ENCODE peak calls at places on chromosome 10, in five cellular contexts. P, M, R, V and Z are unnamed samples.

GRCh38 chr10:69385454-69386350 is 31.0 kb downstream of the TACR2 start:
- DNase-seq in R (no peak), P (no peak), V (no peak), M (no peak), Z (no peak)

GRCh38 chr10:124200011-124200410 is 106.6 kb upstream of the CHST15 start:
- DNase-seq in V (no peak), M (no peak), R (no peak), P (no peak), Z (no peak)

GRCh38 chr10:117133273-117134083 is 4.6 kb downstream of the VAX1 start:
- DNase-seq in V (no peak), R (no peak), M (no peak), P (no peak), Z (no peak)

GRCh38 chr10:109743141-109744120 is 179.9 kb downstream of the XPNPEP1 start:
- DNase-seq in R (no peak), V (no peak), P (no peak), M (no peak), Z (no peak)

GRCh38 chr10:93337309-93337721 is 144.8 kb downstream of the MYOF start:
- DNase-seq in V (no peak), M (no peak), R (no peak), P (no peak), Z (no peak)

GRCh38 chr10:132388901-132389630 is 7.9 kb upstream of the PWWP2B start:
- DNase-seq in R (peak; percentile 83), M (no peak), V (no peak), P (no peak), Z (no peak)

GRCh38 chr10:99345350-99345749 is 16.2 kb downstream of the CNNM1 start:
- DNase-seq in R (no peak), P (no peak), M (no peak), V (no peak), Z (no peak)

GRCh38 chr10:15824498-15824897 is 35.8 kb downstream of the MINDY3 start:
- DNase-seq in P (no peak), M (no peak), R (no peak), V (peak; percentile 58), Z (no peak)

GRCh38 chr10:14056545-14057332 is 274.0 kb downstream of the FRMD4A start:
- DNase-seq in P (no peak), M (peak; percentile 86), V (peak; percentile 19), R (no peak), Z (no peak)

GRCh38 chr10:77801474-77802238 is 124.9 kb downstream of the DLG5 start:
- DNase-seq in V (no peak), P (no peak), R (no peak), M (no peak), Z (no peak)

GRCh38 chr10:58867683-58868082 is 308.8 kb upstream of the PHYHIPL start:
- DNase-seq in V (no peak), M (no peak), R (no peak), P (no peak), Z (no peak)

GRCh38 chr10:91590142-91590903 is 42.5 kb downstream of the PPP1R3C start:
- DNase-seq in P (no peak), V (peak; percentile 88), R (peak; percentile 75), M (peak; percentile 84), Z (no peak)

GRCh38 chr10:66782144-66782543 is 143.7 kb upstream of the LRRTM3 start:
- DNase-seq in M (no peak), V (no peak), R (no peak), P (no peak), Z (no peak)

GRCh38 chr10:44857363-44858016 is 53.6 kb upstream of the TMEM72 start:
- DNase-seq in P (no peak), M (peak; percentile 54), R (peak; percentile 48), V (peak; percentile 40), Z (peak; percentile 56)

GRCh38 chr10:132493756-132494290 is 43.8 kb upstream of the INPP5A start:
- DNase-seq in R (no peak), M (no peak), V (no peak), P (no peak), Z (no peak)

GRCh38 chr10:11515596-11516418 is 95.6 kb downstream of the USP6NL start:
- DNase-seq in V (peak; percentile 70), P (peak; percentile 54), R (no peak), M (peak; percentile 32), Z (no peak)

GRCh38 chr10:87861953-87862643 is 1.2 kb downstream of the KLLN start:
- DNase-seq in P (peak; percentile 98), V (peak; percentile 93), M (peak; percentile 97), R (peak; percentile 98), Z (peak; percentile 98)

GRCh38 chr10:107144490-107144889 is 20.0 kb downstream of the SORCS1 start:
- DNase-seq in M (no peak), R (no peak), V (no peak), P (no peak), Z (no peak)

GRCh38 chr10:85105614-85106013 is 777.2 kb downstream of the CCSER2 start:
- DNase-seq in M (no peak), P (peak; percentile 6), R (no peak), V (no peak), Z (no peak)

GRCh38 chr10:74006269-74006668 is 8.4 kb downstream of the VCL start:
- DNase-seq in R (no peak), V (no peak), P (no peak), M (no peak), Z (no peak)

GRCh38 chr10:50417906-50418697 is 166.8 kb upstream of the ASAH2 start:
- DNase-seq in P (peak; percentile 86), M (peak; percentile 46), V (peak; percentile 79), R (peak; percentile 23), Z (peak; percentile 86)
- H3K27ac ChIP-seq in P (peak overlapping the region; percentile 74), M (peak overlapping the region; percentile 59), V (peak overlapping the region; percentile 47), R (peak overlapping the region; percentile 80), Z (peak overlapping the region; percentile 94)

DNA sequence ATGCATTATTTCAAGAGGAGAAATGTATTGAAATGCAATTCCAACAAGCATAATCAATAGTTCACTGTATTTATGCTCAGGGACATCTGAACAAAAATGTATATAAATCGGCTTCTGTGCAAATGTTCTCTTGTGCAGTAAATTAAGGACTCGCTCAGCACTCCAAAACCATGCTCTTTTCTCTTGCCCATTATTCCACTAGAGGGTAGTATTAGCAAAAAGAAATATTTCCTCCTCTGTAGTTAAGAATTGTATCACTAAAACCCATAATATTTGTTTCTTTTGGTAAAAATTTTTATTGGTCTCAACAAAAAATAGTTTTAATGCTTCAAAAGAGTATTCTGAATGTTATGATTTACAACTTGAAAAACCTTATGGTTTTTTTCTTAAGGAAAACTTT is 803.1 kb downstream of the PCDH15 start:
- DNase-seq in R (no peak), P (no peak), V (peak; percentile 4), M (no peak), Z (no peak)
- TF ChIP-seq CTCF in R (no peak), P (no peak), V (no peak), M (no peak), Z (no peak)

GRCh38 chr10:130766716-130767115 is 544.8 kb downstream of the TCERG1L start:
- DNase-seq in P (no peak), V (no peak), R (no peak), M (no peak), Z (no peak)
- H3K27me3 ChIP-seq in P (no peaks in the 10 kb centered on the region), V (no peaks in the 10 kb centered on the region), R (peaks cover 2% of the 10 kb centered on the region), M (no peaks in the 10 kb centered on the region), Z (no peaks in the 10 kb centered on the region)

GRCh38 chr10:76336213-76336963 is 905.0 kb downstream of the LRMDA start:
- DNase-seq in P (no peak), V (peak; percentile 79), M (no peak), R (no peak), Z (no peak)

GRCh38 chr10:76338187-76338586 is 906.8 kb downstream of the LRMDA start:
- DNase-seq in V (no peak), R (no peak), P (no peak), M (no peak), Z (no peak)

GRCh38 chr10:76333801-76334200 is 902.4 kb downstream of the LRMDA start:
- DNase-seq in V (no peak), P (no peak), R (no peak), M (no peak), Z (no peak)

GRCh38 chr10:76334306-76334705 is 902.9 kb downstream of the LRMDA start:
- DNase-seq in V (no peak), P (no peak), R (no peak), M (no peak), Z (no peak)

GRCh38 chr10:76337641-76338040 is 906.2 kb downstream of the LRMDA start:
- DNase-seq in P (no peak), R (no peak), V (peak; percentile 85), M (peak; percentile 69), Z (no peak)
- H3K27ac ChIP-seq in P (no peak overlapping the region), R (no peak overlapping the region), V (peak overlapping the region; percentile 14), M (peak overlapping the region; percentile 63), Z (no peak overlapping the region)

DNA sequence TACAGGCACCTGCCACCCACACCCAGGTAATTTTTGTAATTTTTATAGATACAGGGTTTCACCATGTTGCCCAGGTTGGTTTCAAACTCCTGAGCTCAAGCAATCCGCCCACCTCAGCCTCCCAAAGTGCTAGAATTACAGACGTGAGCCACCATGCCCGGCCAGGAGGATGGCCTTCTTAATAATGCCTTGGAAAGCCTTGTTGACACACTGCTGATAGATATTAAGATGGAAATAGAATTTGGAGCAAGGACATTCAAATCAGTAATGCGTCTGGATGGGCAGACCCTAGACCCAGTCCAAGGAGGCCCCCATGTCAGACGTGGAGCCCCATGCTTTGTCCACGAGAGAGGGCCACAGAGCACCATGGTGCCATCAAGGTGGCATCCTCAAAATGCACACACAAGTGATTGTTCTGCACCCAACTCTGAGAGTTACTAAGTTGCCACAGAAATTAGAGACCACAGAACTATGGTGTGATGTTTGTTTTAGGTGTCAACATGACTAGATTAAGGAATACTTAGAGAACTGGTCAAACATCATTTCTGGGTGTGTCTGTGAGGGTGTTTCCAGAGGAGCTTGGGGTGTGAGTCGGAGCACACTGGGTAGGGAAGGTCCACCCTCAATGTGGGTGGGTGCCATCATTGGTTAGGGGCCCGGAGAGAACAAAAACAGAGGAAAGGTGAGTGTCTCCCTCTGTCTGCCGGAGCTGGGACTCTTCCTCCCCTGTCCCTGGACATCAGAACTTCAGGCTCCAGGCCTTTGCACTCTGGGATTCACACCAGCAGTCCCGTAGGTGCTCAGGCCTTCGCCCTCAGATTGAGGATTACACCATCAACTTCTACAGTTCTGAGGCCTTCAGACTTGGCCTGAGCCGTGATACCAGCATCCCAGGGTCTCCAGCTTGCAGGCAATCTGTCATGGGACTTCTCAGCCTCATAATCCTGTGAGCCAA is 34.5 kb downstream of the EBF3 start:
- DNase-seq in R (no peak), V (no peak), P (no peak), M (no peak), Z (no peak)
- TF ChIP-seq CTCF in R (no peak), V (no peak), P (peak; percentile 17), M (no peak), Z (no peak)

DNA sequence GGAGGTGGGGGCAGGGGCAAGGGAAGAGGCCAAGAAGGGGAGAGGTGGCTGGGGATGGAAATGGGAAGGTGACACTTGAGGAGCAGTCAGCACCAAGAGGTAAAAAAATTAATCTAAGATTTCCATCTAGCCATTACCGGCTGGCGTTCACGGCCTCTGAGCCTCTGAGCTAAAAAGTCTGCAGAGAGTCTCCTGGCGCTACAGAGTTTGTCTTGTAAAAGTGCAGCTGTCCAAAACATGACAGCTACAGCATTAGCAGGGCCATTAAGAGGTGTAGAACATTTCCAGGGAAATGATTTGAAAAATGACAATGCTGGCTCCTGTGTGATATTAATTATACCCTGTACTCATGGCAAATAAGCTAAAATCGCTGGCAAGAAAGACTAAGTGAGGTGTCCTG is 167.6 kb downstream of the LRMDA start:
- DNase-seq in V (no peak), M (no peak), R (no peak), P (no peak), Z (no peak)
- H3K27me3 ChIP-seq in V (no peaks in the 10 kb centered on the region), M (no peaks in the 10 kb centered on the region), R (no peaks in the 10 kb centered on the region), P (peaks cover 6% of the 10 kb centered on the region), Z (no peaks in the 10 kb centered on the region)

GRCh38 chr10:95289003-95289920 is 1.5 kb downstream of the PDLIM1 start:
- DNase-seq in R (no peak), M (no peak), V (no peak), P (no peak), Z (no peak)
- H3K27ac ChIP-seq in R (peak overlapping the region; percentile 87), M (no peak overlapping the region), V (no peak overlapping the region), P (no peak overlapping the region), Z (peak overlapping the region; percentile 96)

GRCh38 chr10:3512263-3512662 is 272.7 kb downstream of the KLF6 start:
- DNase-seq in M (no peak), V (no peak), P (no peak), R (no peak), Z (no peak)
- TF ChIP-seq CTCF in M (no peak), V (no peak), P (peak; percentile 41), R (no peak), Z (no peak)